ENCODE peak calls at places on chromosomes 7 and 10, in five cellular contexts. I, L, J, R and W are unnamed samples.

GRCh38 chr7:92988941-92989540 is 128.7 kb downstream of the SAMD9 start:
- DNase-seq in I (no peak), L (no peak), J (no peak), R (no peak), W (no peak)

GRCh38 chr10:114335614-114336013 is 68.7 kb downstream of the AFAP1L2 start:
- DNase-seq in I (no peak), L (no peak), J (no peak), R (no peak), W (no peak)

GRCh38 chr7:158824028-158824427 is 5.3 kb downstream of the ESYT2 start:
- DNase-seq in I (no peak), L (no peak), J (no peak), R (no peak), W (no peak)

GRCh38 chr7:13852281-13852968 is 137.0 kb downstream of the ETV1 start:
- DNase-seq in I (peak), L (peak), J (peak), R (no peak), W (no peak)

GRCh38 chr10:118036281-118036875 is 10.4 kb downstream of the RAB11FIP2 start:
- DNase-seq in I (no peak), L (no peak), J (peak), R (no peak), W (no peak)

GRCh38 chr10:5944389-5945202 is 32.7 kb downstream of the IL15RA start:
- DNase-seq in I (no peak), L (peak), J (peak), R (peak), W (peak)

GRCh38 chr10:112262556-112262955 is 20.6 kb upstream of the TECTB start:
- DNase-seq in I (no peak), L (no peak), J (no peak), R (no peak), W (no peak)

GRCh38 chr7:38727184-38727940 is 96.2 kb upstream of the AMPH start:
- DNase-seq in I (no peak), L (no peak), J (no peak), R (no peak), W (no peak)

GRCh38 chr10:47192273-47192672 is 107.7 kb upstream of the GDF10 start:
- DNase-seq in I (no peak), L (no peak), J (no peak), R (no peak), W (no peak)